ENCODE peak calls at places on chromosomes 2 and 18, in five cellular contexts. W is cortex of kidney, V is NT2/D1, K is MM.1S, Q is NCI-H345. D is an unnamed sample.

GRCh38 chr18:68041327-68041726 is 524.8 kb upstream of the DSEL start:
- DNase-seq in W (no peak), K (no peak), Q (no peak), V (no peak), D (no peak)

GRCh38 chr2:178072383-178073301 is at the start of gene PDE11A:
- DNase-seq in W (peak; percentile 17), K (peak; percentile 43), V (peak; percentile 66), Q (peak; percentile 87), D (no peak)

GRCh38 chr2:36633470-36634092 is 35.6 kb upstream of the FEZ2 start:
- DNase-seq in V (no peak), K (no peak), Q (no peak), W (no peak), D (no peak)

GRCh38 chr2:72083751-72084583 is 63.7 kb downstream of the CYP26B1 start:
- DNase-seq in V (no peak), Q (no peak), W (no peak), K (no peak), D (no peak)

GRCh38 chr18:51321696-51322095 is 124.2 kb upstream of the MEX3C start:
- DNase-seq in V (peak; percentile 11), Q (no peak), W (no peak), K (no peak), D (no peak)

GRCh38 chr18:78635093-78635800 is 344.4 kb upstream of the SALL3 start:
- DNase-seq in V (no peak), W (no peak), K (no peak), Q (no peak), D (no peak)

GRCh38 chr18:63887424-63887823 is at the start of gene SERPINB2:
- DNase-seq in W (no peak), Q (no peak), K (no peak), V (no peak), D (no peak)

GRCh38 chr2:28436525-28437051 is 43.9 kb downstream of the FOSL2 start:
- DNase-seq in W (no peak), Q (no peak), K (no peak), V (no peak), D (no peak)

GRCh38 chr2:202278036-202278760 is 12.6 kb downstream of the NOP58 start:
- DNase-seq in W (no peak), K (no peak), Q (peak; percentile 5), V (no peak), D (no peak)

GRCh38 chr2:109411648-109412325 is 202.0 kb downstream of the SEPTIN10 start:
- DNase-seq in Q (no peak), V (no peak), K (no peak), W (no peak), D (no peak)

GRCh38 chr2:157173740-157174184 is 83.7 kb upstream of the GALNT5 start:
- DNase-seq in K (no peak), Q (no peak), V (no peak), W (no peak), D (peak; percentile 53)

GRCh38 chr18:45359275-45360009 is 255.8 kb upstream of the SLC14A2 start:
- DNase-seq in W (no peak), K (no peak), V (no peak), Q (peak; percentile 51), D (no peak)

GRCh38 chr2:17517481-17518211 is 594 bp downstream of the RAD51AP2 start:
- DNase-seq in K (no peak), W (no peak), V (no peak), Q (no peak), D (no peak)

GRCh38 chr2:25301453-25302352 is 40.0 kb downstream of the DNMT3A start:
- DNase-seq in W (no peak), K (peak; percentile 91), Q (no peak), V (no peak), D (no peak)

GRCh38 chr2:179272406-179273192 is 8.0 kb upstream of the SESTD1 start:
- DNase-seq in W (no peak), Q (peak; percentile 54), K (no peak), V (no peak), D (no peak)

GRCh38 chr2:15298769-15299168 is 262.4 kb downstream of the NBAS start:
- DNase-seq in W (no peak), Q (no peak), V (no peak), K (no peak), D (no peak)

GRCh38 chr2:37300578-37300977 is 24.1 kb downstream of the PRKD3 start:
- DNase-seq in Q (no peak), K (no peak), V (no peak), W (no peak), D (no peak)

GRCh38 chr2:85705680-85706039 is 11.5 kb downstream of the GNLY start:
- DNase-seq in Q (no peak), K (no peak), W (no peak), V (no peak), D (no peak)

GRCh38 chr2:168494190-168494711 is 38.2 kb downstream of the CERS6 start:
- DNase-seq in W (no peak), V (no peak), K (no peak), Q (no peak), D (no peak)

GRCh38 chr2:80370375-80371009 is 65.9 kb upstream of the LRRTM1 start:
- DNase-seq in V (no peak), W (no peak), Q (no peak), K (no peak), D (no peak)

GRCh38 chr18:22471546-22472131 is 53.9 kb upstream of the CTAGE1 start:
- DNase-seq in V (no peak), W (no peak), Q (no peak), K (no peak), D (no peak)

GRCh38 chr2:207503234-207503633 is 26.5 kb upstream of the CREB1 start:
- DNase-seq in Q (no peak), K (no peak), V (no peak), W (no peak), D (no peak)

GRCh38 chr2:667332-668000 is 9.7 kb downstream of the TMEM18 start:
- DNase-seq in K (no peak), Q (no peak), V (no peak), W (no peak), D (no peak)